ENCODE peak calls at places on chromosomes 5 and 9, in four cellular contexts. One of them, this sample, is unnamed.

GRCh38 chr5:112005533-112005926 is 248.5 kb upstream of the NREP start:
- DNase-seq in GM23248: peak; percentile 73
- DNase-seq in PC-3: peak; percentile 40
- DNase-seq in OCI-LY7: no peak
- DNase-seq in this sample: no peak

GRCh38 chr9:82574911-82575310 is 488.0 kb downstream of the RASEF start:
- DNase-seq in PC-3: no peak
- DNase-seq in GM23248: no peak
- DNase-seq in OCI-LY7: no peak
- DNase-seq in this sample: no peak

GRCh38 chr5:52269853-52270252 is 517.9 kb upstream of the ITGA1 start:
- DNase-seq in PC-3: no peak
- DNase-seq in OCI-LY7: no peak
- DNase-seq in GM23248: no peak
- DNase-seq in this sample: no peak

GRCh38 chr5:173901705-173902104 is 13.6 kb downstream of the CPEB4 start:
- DNase-seq in PC-3: no peak
- DNase-seq in GM23248: no peak
- DNase-seq in OCI-LY7: no peak
- DNase-seq in this sample: no peak

GRCh38 chr5:25669645-25670401 is 1025.0 kb upstream of the CDH10 start:
- DNase-seq in GM23248: no peak
- DNase-seq in PC-3: no peak
- DNase-seq in OCI-LY7: no peak
- DNase-seq in this sample: no peak

GRCh38 chr9:69603656-69604055 is 68.5 kb downstream of the APBA1 start:
- DNase-seq in OCI-LY7: no peak
- DNase-seq in PC-3: no peak
- DNase-seq in GM23248: no peak
- DNase-seq in this sample: no peak

GRCh38 chr9:116090030-116090770 is 63.4 kb upstream of the PAPPA start:
- DNase-seq in OCI-LY7: no peak
- DNase-seq in GM23248: no peak
- DNase-seq in PC-3: no peak
- DNase-seq in this sample: no peak

GRCh38 chr5:6574537-6574936 is 58.3 kb downstream of the NSUN2 start:
- DNase-seq in GM23248: peak; percentile 13
- DNase-seq in PC-3: peak; percentile 37
- DNase-seq in OCI-LY7: no peak
- DNase-seq in this sample: no peak

GRCh38 chr9:81531511-81531910 is 157.8 kb downstream of the TLE1 start:
- DNase-seq in GM23248: no peak
- DNase-seq in OCI-LY7: no peak
- DNase-seq in PC-3: no peak
- DNase-seq in this sample: no peak

GRCh38 chr9:37364751-37365360 is 57.6 kb upstream of the GRHPR start:
- DNase-seq in GM23248: peak; percentile 17
- DNase-seq in PC-3: peak; percentile 15
- DNase-seq in OCI-LY7: peak; percentile 58
- DNase-seq in this sample: no peak

GRCh38 chr5:171450423-171451246 is 31.2 kb downstream of the FGF18 start:
- DNase-seq in GM23248: peak; percentile 95
- DNase-seq in OCI-LY7: no peak
- DNase-seq in PC-3: no peak
- DNase-seq in this sample: peak; percentile 82

GRCh38 chr9:124315856-124316255 is 58.1 kb downstream of the NEK6 start:
- DNase-seq in PC-3: no peak
- DNase-seq in GM23248: no peak
- DNase-seq in OCI-LY7: no peak
- DNase-seq in this sample: no peak

GRCh38 chr9:137412431-137412830 is 10.5 kb downstream of the EXD3 start:
- DNase-seq in GM23248: peak; percentile 48
- DNase-seq in PC-3: no peak
- DNase-seq in OCI-LY7: no peak
- DNase-seq in this sample: no peak

GRCh38 chr5:24714757-24715156 is 70.0 kb upstream of the CDH10 start:
- DNase-seq in PC-3: no peak
- DNase-seq in GM23248: no peak
- DNase-seq in OCI-LY7: no peak
- DNase-seq in this sample: no peak

GRCh38 chr5:61802456-61802855 is 470.4 kb downstream of the ZSWIM6 start:
- DNase-seq in PC-3: no peak
- DNase-seq in OCI-LY7: no peak
- DNase-seq in GM23248: no peak
- DNase-seq in this sample: no peak

GRCh38 chr5:154369682-154370081 is 76.1 kb upstream of the SAP30L start:
- DNase-seq in PC-3: no peak
- DNase-seq in GM23248: peak; percentile 63
- DNase-seq in OCI-LY7: no peak
- DNase-seq in this sample: no peak

GRCh38 chr9:69132391-69132790 is 41.7 kb upstream of the TJP2 start:
- DNase-seq in GM23248: no peak
- DNase-seq in PC-3: no peak
- DNase-seq in OCI-LY7: no peak
- DNase-seq in this sample: no peak

GRCh38 chr5:95822408-95823240 is at the start of gene GLRX:
- DNase-seq in PC-3: peak; percentile 91
- DNase-seq in OCI-LY7: peak; percentile 82
- DNase-seq in GM23248: peak; percentile 97
- DNase-seq in this sample: peak; percentile 85
- H3K27ac ChIP-seq in PC-3: peak within 1 kb of the TSS; percentile 96
- H3K27ac ChIP-seq in OCI-LY7: peak within 1 kb of the TSS; percentile 87
- H3K27ac ChIP-seq in GM23248: peak within 1 kb of the TSS; percentile 97
- H3K27ac ChIP-seq in this sample: peak within 1 kb of the TSS; percentile 95

DNA sequence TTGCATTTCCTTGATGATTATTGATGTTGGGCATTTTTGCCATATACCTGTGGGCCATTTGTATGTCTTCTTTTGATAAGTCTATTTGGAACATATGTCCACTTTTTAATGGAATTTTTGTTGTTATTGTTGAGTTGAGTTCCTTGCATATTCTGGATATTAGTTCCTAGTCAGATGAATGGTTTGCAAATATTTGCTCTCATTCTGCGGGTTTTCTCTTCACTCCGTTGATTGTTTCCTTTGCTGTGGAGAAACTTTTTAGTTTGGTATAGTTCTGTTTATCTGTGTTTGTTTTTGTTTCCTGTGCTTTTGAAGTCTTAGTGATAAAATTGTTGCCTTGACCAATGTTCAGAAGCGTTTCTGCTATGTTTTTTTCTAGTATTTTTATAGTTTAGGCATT is 13.0 kb downstream of the OSMR start:
- DNase-seq in GM23248: no peak
- DNase-seq in PC-3: no peak
- DNase-seq in OCI-LY7: no peak
- DNase-seq in this sample: no peak
- H3K4me2 ChIP-seq in GM23248: no peak overlapping the region
- H3K4me2 ChIP-seq in PC-3: no peak overlapping the region
- H3K4me2 ChIP-seq in OCI-LY7: no peak overlapping the region
- H3K4me2 ChIP-seq in this sample: no peak overlapping the region

GRCh38 chr9:89134709-89135108 is 43.9 kb downstream of the SHC3 start:
- DNase-seq in OCI-LY7: no peak
- DNase-seq in GM23248: no peak
- DNase-seq in PC-3: no peak
- DNase-seq in this sample: no peak
- TF ChIP-seq EZH2phosphoT487 in OCI-LY7: no peak
- TF ChIP-seq EZH2phosphoT487 in GM23248: no peak
- TF ChIP-seq EZH2phosphoT487 in PC-3: no peak
- TF ChIP-seq EZH2phosphoT487 in this sample: no peak

GRCh38 chr9:117763314-117763713 is 59.1 kb downstream of the TLR4 start:
- DNase-seq in OCI-LY7: no peak
- DNase-seq in PC-3: no peak
- DNase-seq in GM23248: peak; percentile 63
- DNase-seq in this sample: no peak
- H3K27ac ChIP-seq in OCI-LY7: no peak overlapping the region
- H3K27ac ChIP-seq in PC-3: no peak overlapping the region
- H3K27ac ChIP-seq in GM23248: no peak overlapping the region
- H3K27ac ChIP-seq in this sample: no peak overlapping the region